ENCODE peak calls at places on chromosome 9, in six cellular contexts. S is fibroblast of lung, Y is GM10248, Z is prostate gland, I is endodermal cell, F is A549. O is an unnamed sample.
A peak's percentile ranks its signal among the peaks of the same experiment; 100 is the strongest.

GRCh38 chr9:133200631-133201030 is 8.4 kb downstream of the OBP2B start:
- DNase-seq in S (no peak), Z (no peak), I (no peak), F (no peak), Y (no peak), O (no peak)

GRCh38 chr9:6049798-6050197 is 34.4 kb upstream of the RANBP6 start:
- DNase-seq in F (no peak), I (peak; percentile 79), Y (peak; percentile 41), S (no peak), Z (no peak), O (peak; percentile 21)

GRCh38 chr9:7489018-7489417 is 310.6 kb downstream of the DMAC1 start:
- DNase-seq in Y (no peak), Z (no peak), I (no peak), S (peak; percentile 0), F (no peak), O (no peak)

GRCh38 chr9:74517188-74517587 is 20.1 kb downstream of the RORB start:
- DNase-seq in S (no peak), Y (no peak), Z (no peak), I (no peak), F (no peak), O (no peak)

GRCh38 chr9:92983984-92984589 is 36.8 kb downstream of the FGD3 start:
- DNase-seq in F (no peak), S (no peak), Z (no peak), Y (no peak), I (peak; percentile 73), O (no peak)

GRCh38 chr9:129876815-129877214 is 41.6 kb downstream of the USP20 start:
- DNase-seq in S (no peak), Z (no peak), Y (no peak), I (no peak), F (no peak), O (no peak)

GRCh38 chr9:98597372-98597771 is 111.4 kb downstream of the GABBR2 start:
- DNase-seq in I (no peak), Z (no peak), F (no peak), Y (no peak), S (peak; percentile 62), O (no peak)

GRCh38 chr9:124088476-124088837 is 76.9 kb downstream of the LHX2 start:
- DNase-seq in S (no peak), F (no peak), Z (no peak), I (no peak), Y (no peak), O (no peak)

GRCh38 chr9:16030513-16031185 is 477.8 kb downstream of the CCDC171 start:
- DNase-seq in S (peak; percentile 99), Z (no peak), I (no peak), F (peak; percentile 18), Y (peak; percentile 36), O (peak; percentile 31)

GRCh38 chr9:86602715-86603114 is 248.5 kb upstream of the TUT7 start:
- DNase-seq in F (no peak), Y (no peak), S (no peak), Z (no peak), I (no peak), O (no peak)

GRCh38 chr9:93960971-93961841 is 6.1 kb upstream of the BARX1 start:
- DNase-seq in Z (no peak), F (no peak), I (peak; percentile 53), S (no peak), Y (no peak), O (no peak)

DNA sequence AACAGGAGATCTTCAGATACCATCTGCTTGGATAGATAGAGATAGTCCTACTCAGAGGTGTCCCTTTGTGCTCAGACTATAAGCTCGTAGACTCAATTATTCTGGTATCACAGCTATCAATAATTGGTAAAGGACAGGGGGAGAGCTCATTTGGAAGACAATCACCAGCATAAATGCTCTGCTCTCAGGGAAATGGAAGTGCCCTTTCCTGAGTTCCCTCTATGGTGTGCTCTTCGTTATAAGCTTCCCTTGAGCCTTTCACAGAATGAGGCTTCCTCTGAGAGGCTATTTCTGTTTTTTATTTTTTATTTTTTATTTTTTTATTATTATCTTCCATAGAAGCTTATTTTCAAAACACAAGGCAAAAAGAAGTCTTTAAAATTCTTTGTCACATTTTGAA is 1155.7 kb upstream of the DMAC1 start:
- DNase-seq in F (no peak), S (no peak), Z (no peak), Y (no peak), I (no peak), O (no peak)
- TF ChIP-seq CTCF in F (no peak), S (no peak), Z (no peak), Y (no peak), I (no peak), O (no peak)

GRCh38 chr9:112717669-112718331 is at the start of gene INIP:
- DNase-seq in I (peak; percentile 99), F (peak; percentile 94), Y (peak; percentile 97), Z (peak; percentile 95), S (peak; percentile 96), O (peak; percentile 97)
- TF ChIP-seq CTCF in I (no peak), F (no peak), Y (peak; percentile 25), Z (peak; percentile 13), S (no peak), O (peak; percentile 20)

GRCh38 chr9:38697901-38698300 is 22.0 kb downstream of the FAM240B start:
- DNase-seq in F (no peak), S (no peak), Y (no peak), I (no peak), Z (no peak), O (no peak)
- TF ChIP-seq CTCF in F (no peak), S (no peak), Y (no peak), I (no peak), Z (no peak), O (no peak)

GRCh38 chr9:112361602-112362001 is 18.3 kb upstream of the HSDL2 start:
- DNase-seq in F (no peak), I (no peak), Z (peak; percentile 20), S (peak; percentile 36), Y (peak; percentile 29), O (peak; percentile 34)
- TF ChIP-seq CTCF in F (peak; percentile 67), I (peak; percentile 79), Z (peak; percentile 85), S (peak; percentile 25), Y (peak; percentile 31), O (no peak)

DNA sequence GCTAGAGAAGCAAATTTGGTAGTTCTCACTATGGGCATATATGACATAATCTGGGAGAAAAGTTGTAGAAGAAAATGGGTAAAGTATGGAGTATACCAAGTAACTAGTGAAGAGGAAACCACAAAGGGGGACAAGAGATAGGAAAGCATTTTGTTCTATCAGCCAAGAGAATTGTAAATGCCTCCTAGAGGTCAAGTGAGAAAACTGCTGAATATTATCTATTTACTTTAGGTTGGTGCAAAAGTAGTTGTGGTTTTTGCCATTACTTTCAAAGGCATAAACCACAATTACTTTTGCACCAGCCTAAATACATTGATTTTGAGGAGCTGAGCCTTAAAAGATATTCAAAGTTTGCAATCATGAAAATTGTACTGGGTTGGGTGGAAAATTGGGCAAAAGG is 126.7 kb upstream of the GRHPR start:
- DNase-seq in S (no peak), F (peak; percentile 18), Y (no peak), Z (no peak), I (no peak), O (no peak)
- TF ChIP-seq CTCF in S (peak; percentile 12), F (peak; percentile 18), Y (peak; percentile 30), Z (no peak), I (peak; percentile 66), O (peak; percentile 36)

DNA sequence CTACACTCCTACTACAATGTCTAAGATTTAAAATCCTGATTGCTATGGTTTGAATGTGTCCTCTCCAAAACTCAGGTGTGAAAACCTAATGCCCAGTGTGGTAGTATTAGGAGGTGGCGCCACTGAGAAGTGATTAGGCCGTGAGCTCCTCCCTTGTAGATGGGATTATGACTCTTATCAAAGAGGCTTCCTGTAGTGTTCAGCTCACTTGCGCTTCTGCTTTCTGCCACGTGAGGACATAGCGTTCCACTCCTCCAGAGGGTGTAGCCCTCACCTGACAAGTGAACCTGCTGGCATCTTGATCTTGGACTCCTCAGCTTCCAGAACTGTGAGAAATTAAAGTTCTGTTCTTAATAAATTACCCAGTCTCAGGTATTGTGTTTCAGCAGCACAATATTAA is 33.0 kb upstream of the WHRN start:
- DNase-seq in Z (peak; percentile 53), I (peak; percentile 86), Y (no peak), S (no peak), F (no peak), O (peak; percentile 26)
- TF ChIP-seq CTCF in Z (peak; percentile 37), I (peak; percentile 70), Y (peak; percentile 36), S (no peak), F (peak; percentile 27), O (peak; percentile 19)

GRCh38 chr9:136628287-136628686 is 34.4 kb upstream of the EGFL7 start:
- DNase-seq in S (no peak), Z (no peak), Y (no peak), I (no peak), F (no peak), O (no peak)

GRCh38 chr9:136627703-136628102 is 35.0 kb upstream of the EGFL7 start:
- DNase-seq in F (no peak), Z (no peak), S (no peak), I (no peak), Y (no peak), O (no peak)

GRCh38 chr9:136626066-136626725 is 36.5 kb upstream of the EGFL7 start:
- DNase-seq in Y (no peak), S (no peak), F (no peak), I (no peak), Z (no peak), O (no peak)

GRCh38 chr9:136625101-136626065 is 37.3 kb upstream of the EGFL7 start:
- DNase-seq in Y (no peak), I (peak; percentile 79), S (peak; percentile 47), F (peak; percentile 67), Z (peak; percentile 69), O (peak; percentile 82)

DNA sequence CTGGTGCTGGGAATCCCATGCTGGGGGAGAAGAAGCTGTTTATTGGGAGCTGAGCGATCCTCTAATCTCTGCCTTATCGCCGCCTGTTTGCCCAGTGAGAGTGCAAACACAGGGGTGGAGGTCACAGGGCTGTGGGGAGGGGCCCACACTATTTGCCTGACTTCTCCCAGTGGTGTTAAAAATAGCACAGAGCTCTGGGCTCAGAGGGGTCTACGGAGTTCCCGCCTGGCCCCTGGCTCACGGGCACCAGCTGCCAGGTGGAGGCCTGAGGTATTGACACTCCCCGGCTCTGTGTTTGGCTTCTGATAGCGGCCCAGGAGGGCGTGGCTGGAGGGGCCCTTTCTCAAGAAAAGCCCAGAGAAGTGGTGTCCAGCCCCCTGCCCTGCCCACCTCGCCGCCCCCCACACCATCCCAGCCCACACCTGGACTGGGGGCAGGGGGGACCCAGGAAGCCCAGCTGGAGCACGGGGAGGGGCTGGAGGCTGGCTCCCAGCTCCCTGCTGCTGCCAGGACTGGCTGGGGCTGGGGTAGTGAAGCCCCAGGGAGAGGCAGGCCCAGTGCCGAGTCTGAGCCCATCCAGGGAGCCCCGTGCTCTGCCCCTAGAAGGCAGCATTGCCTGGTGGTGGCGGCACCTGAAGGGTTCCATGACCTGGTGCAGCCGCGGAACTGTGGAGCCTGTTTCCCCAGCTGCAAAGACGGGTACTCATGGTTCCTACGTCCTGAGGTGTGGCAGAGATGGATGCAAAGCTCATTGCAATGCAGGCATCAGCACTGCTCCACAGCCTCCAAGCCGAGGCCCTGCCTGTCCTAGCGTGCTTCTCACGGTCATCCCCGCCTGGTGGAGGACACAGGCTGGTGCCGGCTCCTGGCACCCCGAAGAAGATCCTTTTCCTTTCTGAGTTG is 35.7 kb upstream of the EGFL7 start:
- DNase-seq in I (peak; percentile 84), F (peak; percentile 57), Z (no peak), S (no peak), Y (no peak), O (no peak)
- TF ChIP-seq CTCF in I (peak; percentile 58), F (no peak), Z (no peak), S (no peak), Y (no peak), O (no peak)

O was measured in GM13976.